ENCODE peak calls at places on chromosomes 16 and 17, in four cellular contexts. One of them, this sample, is unnamed.
A peak's percentile ranks its signal among the peaks of the same experiment; 100 is the strongest.

GRCh38 chr17:19978206-19978802 is 676 bp upstream of the AKAP10 start:
- DNase-seq in NCI-H1105: no peak
- DNase-seq in NCI-H510A: no peak
- DNase-seq in AG09319: no peak
- DNase-seq in this sample: no peak

GRCh38 chr16:371729-372521 is 1.6 kb upstream of the MRPL28 start:
- DNase-seq in NCI-H510A: peak; percentile 73
- DNase-seq in NCI-H1105: no peak
- DNase-seq in AG09319: no peak
- DNase-seq in this sample: no peak

GRCh38 chr17:47898246-47898645 is 2.2 kb downstream of the SP2 start:
- DNase-seq in NCI-H510A: no peak
- DNase-seq in AG09319: no peak
- DNase-seq in NCI-H1105: no peak
- DNase-seq in this sample: no peak

GRCh38 chr17:51860934-51861561 is 297.5 kb downstream of the CA10 start:
- DNase-seq in NCI-H1105: no peak
- DNase-seq in AG09319: no peak
- DNase-seq in NCI-H510A: peak; percentile 43
- DNase-seq in this sample: no peak

GRCh38 chr17:78821961-78822360 is 18.7 kb downstream of the USP36 start:
- DNase-seq in AG09319: no peak
- DNase-seq in NCI-H1105: no peak
- DNase-seq in NCI-H510A: no peak
- DNase-seq in this sample: no peak

GRCh38 chr16:74309789-74310781 is 13.5 kb downstream of the PSMD7 start:
- DNase-seq in NCI-H510A: no peak
- DNase-seq in AG09319: no peak
- DNase-seq in NCI-H1105: peak; percentile 12
- DNase-seq in this sample: peak; percentile 49

GRCh38 chr16:24198807-24199533 is 57.2 kb upstream of the CACNG3 start:
- DNase-seq in NCI-H510A: no peak
- DNase-seq in AG09319: no peak
- DNase-seq in NCI-H1105: no peak
- DNase-seq in this sample: no peak

GRCh38 chr17:76570457-76570856 is 15.2 kb downstream of the ST6GALNAC2 start:
- DNase-seq in NCI-H1105: no peak
- DNase-seq in NCI-H510A: no peak
- DNase-seq in AG09319: no peak
- DNase-seq in this sample: no peak

GRCh38 chr17:55157165-55157564 is 107.6 kb upstream of the HLF start:
- DNase-seq in NCI-H510A: no peak
- DNase-seq in NCI-H1105: no peak
- DNase-seq in AG09319: no peak
- DNase-seq in this sample: no peak

GRCh38 chr16:30637952-30638351 is 12.8 kb upstream of the PRR14 start:
- DNase-seq in NCI-H510A: no peak
- DNase-seq in AG09319: no peak
- DNase-seq in NCI-H1105: peak; percentile 8
- DNase-seq in this sample: peak; percentile 50

GRCh38 chr17:50672831-50673551 is 34.7 kb downstream of the ANKRD40 start:
- DNase-seq in NCI-H1105: no peak
- DNase-seq in NCI-H510A: no peak
- DNase-seq in AG09319: no peak
- DNase-seq in this sample: no peak

GRCh38 chr17:77376795-77377751 is 236.3 kb downstream of the SEC14L1 start:
- DNase-seq in NCI-H1105: no peak
- DNase-seq in AG09319: no peak
- DNase-seq in NCI-H510A: no peak
- DNase-seq in this sample: no peak

GRCh38 chr16:19429271-19429670 is 11.6 kb downstream of the TMC5 start:
- DNase-seq in AG09319: no peak
- DNase-seq in NCI-H510A: no peak
- DNase-seq in NCI-H1105: no peak
- DNase-seq in this sample: no peak

GRCh38 chr17:32497431-32498205 is 10.8 kb downstream of the CDK5R1 start:
- DNase-seq in AG09319: no peak
- DNase-seq in NCI-H510A: no peak
- DNase-seq in NCI-H1105: no peak
- DNase-seq in this sample: no peak

GRCh38 chr17:2695243-2695960 is 16.2 kb downstream of the CLUH start:
- DNase-seq in NCI-H1105: no peak
- DNase-seq in NCI-H510A: no peak
- DNase-seq in AG09319: no peak
- DNase-seq in this sample: no peak

GRCh38 chr17:78416311-78416711 is 37.9 kb downstream of the PGS1 start:
- DNase-seq in NCI-H1105: no peak
- DNase-seq in NCI-H510A: no peak
- DNase-seq in AG09319: no peak
- DNase-seq in this sample: peak; percentile 54

GRCh38 chr17:62085511-62086408 is 20.7 kb upstream of the MED13 start:
- DNase-seq in NCI-H510A: peak; percentile 72
- DNase-seq in AG09319: no peak
- DNase-seq in NCI-H1105: no peak
- DNase-seq in this sample: no peak

GRCh38 chr17:76054112-76054476 is 18.2 kb downstream of the SRP68 start:
- DNase-seq in NCI-H1105: no peak
- DNase-seq in NCI-H510A: no peak
- DNase-seq in AG09319: no peak
- DNase-seq in this sample: no peak

GRCh38 chr16:2969545-2970521 is 685 bp downstream of the PAQR4 start:
- DNase-seq in AG09319: no peak
- DNase-seq in NCI-H1105: no peak
- DNase-seq in NCI-H510A: no peak
- DNase-seq in this sample: peak; percentile 43

GRCh38 chr16:85231959-85232358 is 119.7 kb upstream of the CIBAR2 start:
- DNase-seq in AG09319: no peak
- DNase-seq in NCI-H510A: no peak
- DNase-seq in NCI-H1105: no peak
- DNase-seq in this sample: no peak

This sample was measured in endothelial cell of umbilical vein.